ENCODE peak calls at places on chromosomes 6 and 20, in ten cellular contexts. One of them, this sample, is unnamed.

GRCh38 chr20:23475395-23475794 is 15.5 kb upstream of the CST8 start:
- DNase-seq in mucosa of descending colon: no peak
- DNase-seq in BE2C: no peak
- DNase-seq in GM10248: no peak
- DNase-seq in RWPE2: no peak
- DNase-seq in dorsolateral prefrontal cortex: no peak
- DNase-seq in fibroblast of lung: no peak
- DNase-seq in B cell: no peak
- DNase-seq in tibial artery: no peak
- DNase-seq in endothelial cell: no peak
- DNase-seq in this sample: no peak

GRCh38 chr6:108518714-108519576 is 41.8 kb upstream of the FOXO3 start:
- DNase-seq in mucosa of descending colon: no peak
- DNase-seq in BE2C: peak
- DNase-seq in GM10248: no peak
- DNase-seq in RWPE2: no peak
- DNase-seq in dorsolateral prefrontal cortex: no peak
- DNase-seq in fibroblast of lung: peak
- DNase-seq in B cell: no peak
- DNase-seq in tibial artery: no peak
- DNase-seq in endothelial cell: peak
- DNase-seq in this sample: peak

GRCh38 chr6:77463308-77463880 is at the start of gene HTR1B:
- DNase-seq in mucosa of descending colon: peak
- DNase-seq in BE2C: no peak
- DNase-seq in GM10248: peak
- DNase-seq in RWPE2: no peak
- DNase-seq in dorsolateral prefrontal cortex: no peak
- DNase-seq in fibroblast of lung: no peak
- DNase-seq in B cell: no peak
- DNase-seq in tibial artery: peak
- DNase-seq in endothelial cell: peak
- DNase-seq in this sample: no peak

GRCh38 chr6:169915769-169916550 is 164.5 kb downstream of the ERMARD start:
- DNase-seq in mucosa of descending colon: no peak
- DNase-seq in BE2C: no peak
- DNase-seq in GM10248: no peak
- DNase-seq in RWPE2: no peak
- DNase-seq in dorsolateral prefrontal cortex: no peak
- DNase-seq in fibroblast of lung: no peak
- DNase-seq in B cell: no peak
- DNase-seq in tibial artery: no peak
- DNase-seq in endothelial cell: no peak
- DNase-seq in this sample: no peak

GRCh38 chr6:170052991-170053821 is 237.7 kb downstream of the DLL1 start:
- DNase-seq in mucosa of descending colon: peak
- DNase-seq in BE2C: no peak
- DNase-seq in GM10248: no peak
- DNase-seq in RWPE2: peak
- DNase-seq in dorsolateral prefrontal cortex: peak
- DNase-seq in fibroblast of lung: no peak
- DNase-seq in B cell: no peak
- DNase-seq in tibial artery: peak
- DNase-seq in endothelial cell: no peak
- DNase-seq in this sample: no peak

GRCh38 chr20:17344775-17345174 is 117.9 kb downstream of the PCSK2 start:
- DNase-seq in mucosa of descending colon: no peak
- DNase-seq in BE2C: no peak
- DNase-seq in GM10248: no peak
- DNase-seq in RWPE2: no peak
- DNase-seq in dorsolateral prefrontal cortex: no peak
- DNase-seq in fibroblast of lung: no peak
- DNase-seq in B cell: no peak
- DNase-seq in tibial artery: no peak
- DNase-seq in endothelial cell: no peak
- DNase-seq in this sample: no peak

GRCh38 chr6:1538348-1538747 is 71.4 kb upstream of the FOXC1 start:
- DNase-seq in mucosa of descending colon: no peak
- DNase-seq in BE2C: no peak
- DNase-seq in GM10248: no peak
- DNase-seq in RWPE2: no peak
- DNase-seq in dorsolateral prefrontal cortex: no peak
- DNase-seq in fibroblast of lung: no peak
- DNase-seq in B cell: no peak
- DNase-seq in tibial artery: no peak
- DNase-seq in endothelial cell: no peak
- DNase-seq in this sample: no peak

GRCh38 chr6:168724033-168724432 is 283.0 kb downstream of the SMOC2 start:
- DNase-seq in mucosa of descending colon: no peak
- DNase-seq in BE2C: no peak
- DNase-seq in GM10248: no peak
- DNase-seq in RWPE2: no peak
- DNase-seq in dorsolateral prefrontal cortex: no peak
- DNase-seq in fibroblast of lung: no peak
- DNase-seq in B cell: no peak
- DNase-seq in tibial artery: no peak
- DNase-seq in endothelial cell: no peak
- DNase-seq in this sample: no peak

GRCh38 chr6:38701551-38701950 is 1.4 kb downstream of the GLO1 start:
- DNase-seq in mucosa of descending colon: no peak
- DNase-seq in BE2C: no peak
- DNase-seq in GM10248: no peak
- DNase-seq in RWPE2: no peak
- DNase-seq in dorsolateral prefrontal cortex: no peak
- DNase-seq in fibroblast of lung: no peak
- DNase-seq in B cell: no peak
- DNase-seq in tibial artery: no peak
- DNase-seq in endothelial cell: no peak
- DNase-seq in this sample: no peak

GRCh38 chr20:11103866-11104265 is 430.1 kb upstream of the JAG1 start:
- DNase-seq in mucosa of descending colon: no peak
- DNase-seq in BE2C: no peak
- DNase-seq in GM10248: no peak
- DNase-seq in RWPE2: no peak
- DNase-seq in dorsolateral prefrontal cortex: no peak
- DNase-seq in fibroblast of lung: peak
- DNase-seq in B cell: no peak
- DNase-seq in tibial artery: no peak
- DNase-seq in endothelial cell: no peak
- DNase-seq in this sample: no peak

GRCh38 chr6:167794386-167795157 is 32.1 kb upstream of the AFDN start:
- DNase-seq in mucosa of descending colon: no peak
- DNase-seq in BE2C: no peak
- DNase-seq in GM10248: no peak
- DNase-seq in RWPE2: no peak
- DNase-seq in dorsolateral prefrontal cortex: no peak
- DNase-seq in fibroblast of lung: no peak
- DNase-seq in B cell: no peak
- DNase-seq in tibial artery: no peak
- DNase-seq in endothelial cell: no peak
- DNase-seq in this sample: no peak

GRCh38 chr6:158799051-158799792 is 19.9 kb downstream of the EZR start:
- DNase-seq in mucosa of descending colon: no peak
- DNase-seq in BE2C: peak
- DNase-seq in GM10248: no peak
- DNase-seq in RWPE2: no peak
- DNase-seq in dorsolateral prefrontal cortex: no peak
- DNase-seq in fibroblast of lung: peak
- DNase-seq in B cell: no peak
- DNase-seq in tibial artery: no peak
- DNase-seq in endothelial cell: no peak
- DNase-seq in this sample: no peak

GRCh38 chr6:88477411-88477810 is 311.3 kb upstream of the CNR1 start:
- DNase-seq in mucosa of descending colon: no peak
- DNase-seq in BE2C: no peak
- DNase-seq in GM10248: no peak
- DNase-seq in RWPE2: no peak
- DNase-seq in dorsolateral prefrontal cortex: no peak
- DNase-seq in fibroblast of lung: no peak
- DNase-seq in B cell: no peak
- DNase-seq in tibial artery: no peak
- DNase-seq in endothelial cell: no peak
- DNase-seq in this sample: no peak
- TF ChIP-seq CTCF in mucosa of descending colon: no peak
- TF ChIP-seq CTCF in BE2C: no peak
- TF ChIP-seq CTCF in GM10248: no peak
- TF ChIP-seq CTCF in RWPE2: peak
- TF ChIP-seq CTCF in dorsolateral prefrontal cortex: no peak
- TF ChIP-seq CTCF in fibroblast of lung: no peak
- TF ChIP-seq CTCF in B cell: no peak
- TF ChIP-seq CTCF in tibial artery: no peak
- TF ChIP-seq CTCF in endothelial cell: no peak
- TF ChIP-seq CTCF in this sample: no peak

GRCh38 chr6:29653452-29654038 is 3.3 kb upstream of the MOG start:
- DNase-seq in mucosa of descending colon: no peak
- DNase-seq in BE2C: peak
- DNase-seq in GM10248: peak
- DNase-seq in RWPE2: no peak
- DNase-seq in dorsolateral prefrontal cortex: no peak
- DNase-seq in fibroblast of lung: peak
- DNase-seq in B cell: peak
- DNase-seq in tibial artery: no peak
- DNase-seq in endothelial cell: peak
- DNase-seq in this sample: peak
- TF ChIP-seq CTCF in mucosa of descending colon: peak
- TF ChIP-seq CTCF in BE2C: peak
- TF ChIP-seq CTCF in GM10248: peak
- TF ChIP-seq CTCF in RWPE2: peak
- TF ChIP-seq CTCF in dorsolateral prefrontal cortex: peak
- TF ChIP-seq CTCF in fibroblast of lung: peak
- TF ChIP-seq CTCF in B cell: peak
- TF ChIP-seq CTCF in tibial artery: peak
- TF ChIP-seq CTCF in endothelial cell: peak
- TF ChIP-seq CTCF in this sample: peak

GRCh38 chr20:61885759-61886715 is 179.6 kb downstream of the TAF4 start:
- DNase-seq in mucosa of descending colon: peak
- DNase-seq in BE2C: no peak
- DNase-seq in GM10248: no peak
- DNase-seq in RWPE2: no peak
- DNase-seq in dorsolateral prefrontal cortex: no peak
- DNase-seq in fibroblast of lung: no peak
- DNase-seq in B cell: no peak
- DNase-seq in tibial artery: no peak
- DNase-seq in endothelial cell: no peak
- DNase-seq in this sample: no peak

GRCh38 chr20:61883867-61884393 is 181.8 kb downstream of the TAF4 start:
- DNase-seq in mucosa of descending colon: no peak
- DNase-seq in BE2C: no peak
- DNase-seq in GM10248: no peak
- DNase-seq in RWPE2: no peak
- DNase-seq in dorsolateral prefrontal cortex: no peak
- DNase-seq in fibroblast of lung: no peak
- DNase-seq in B cell: no peak
- DNase-seq in tibial artery: no peak
- DNase-seq in endothelial cell: no peak
- DNase-seq in this sample: no peak

GRCh38 chr20:61882716-61883615 is 182.7 kb downstream of the TAF4 start:
- DNase-seq in mucosa of descending colon: peak
- DNase-seq in BE2C: no peak
- DNase-seq in GM10248: no peak
- DNase-seq in RWPE2: no peak
- DNase-seq in dorsolateral prefrontal cortex: no peak
- DNase-seq in fibroblast of lung: no peak
- DNase-seq in B cell: no peak
- DNase-seq in tibial artery: no peak
- DNase-seq in endothelial cell: no peak
- DNase-seq in this sample: no peak

GRCh38 chr20:61886721-61887658 is 178.7 kb downstream of the TAF4 start:
- DNase-seq in mucosa of descending colon: peak
- DNase-seq in BE2C: peak
- DNase-seq in GM10248: peak
- DNase-seq in RWPE2: no peak
- DNase-seq in dorsolateral prefrontal cortex: peak
- DNase-seq in fibroblast of lung: peak
- DNase-seq in B cell: peak
- DNase-seq in tibial artery: no peak
- DNase-seq in endothelial cell: peak
- DNase-seq in this sample: peak

DNA sequence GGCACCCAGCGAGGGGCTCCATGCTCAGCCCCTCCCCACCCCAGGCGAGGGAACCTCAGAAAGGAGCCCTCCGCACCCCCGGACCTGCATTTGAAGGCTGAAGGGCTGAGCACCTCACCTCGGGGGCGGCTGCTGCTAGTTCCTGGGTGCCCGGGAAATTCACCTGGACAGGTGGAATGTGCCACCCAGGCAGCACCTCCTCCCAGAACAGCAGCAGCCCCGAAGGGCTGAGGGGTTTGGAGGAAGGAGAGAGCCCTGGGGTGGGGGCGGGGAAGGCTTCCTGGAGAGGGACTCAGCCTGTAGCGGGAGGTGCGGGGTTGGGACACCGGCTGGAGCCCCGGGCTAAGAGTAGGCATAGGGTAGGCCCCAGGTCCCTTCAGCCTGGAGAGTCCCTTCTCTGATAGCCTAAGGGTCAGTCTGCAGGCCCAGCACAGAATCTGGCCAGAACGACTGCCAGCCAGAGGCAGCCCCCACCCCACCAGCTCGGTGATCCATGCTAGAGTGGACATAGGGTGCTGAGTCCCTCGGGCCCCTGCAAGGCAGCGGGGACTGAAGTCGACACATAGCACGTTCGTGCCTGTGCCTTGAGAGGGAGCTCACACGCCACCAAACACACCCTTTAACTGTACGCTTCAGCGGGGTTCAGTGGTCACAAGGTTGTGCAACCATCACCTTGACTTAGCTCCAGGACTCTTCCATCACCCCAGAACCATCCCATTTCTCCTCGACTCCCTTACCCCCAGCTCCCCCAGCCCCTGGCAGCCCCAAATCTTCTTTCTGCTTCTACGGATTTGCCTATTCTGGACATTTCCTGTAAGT is 180.9 kb downstream of the TAF4 start:
- DNase-seq in mucosa of descending colon: no peak
- DNase-seq in BE2C: no peak
- DNase-seq in GM10248: no peak
- DNase-seq in RWPE2: no peak
- DNase-seq in dorsolateral prefrontal cortex: no peak
- DNase-seq in fibroblast of lung: no peak
- DNase-seq in B cell: no peak
- DNase-seq in tibial artery: no peak
- DNase-seq in endothelial cell: no peak
- DNase-seq in this sample: no peak
- TF ChIP-seq CTCF in mucosa of descending colon: no peak
- TF ChIP-seq CTCF in BE2C: no peak
- TF ChIP-seq CTCF in GM10248: no peak
- TF ChIP-seq CTCF in RWPE2: no peak
- TF ChIP-seq CTCF in dorsolateral prefrontal cortex: no peak
- TF ChIP-seq CTCF in fibroblast of lung: no peak
- TF ChIP-seq CTCF in B cell: no peak
- TF ChIP-seq CTCF in tibial artery: no peak
- TF ChIP-seq CTCF in endothelial cell: no peak
- TF ChIP-seq CTCF in this sample: no peak

DNA sequence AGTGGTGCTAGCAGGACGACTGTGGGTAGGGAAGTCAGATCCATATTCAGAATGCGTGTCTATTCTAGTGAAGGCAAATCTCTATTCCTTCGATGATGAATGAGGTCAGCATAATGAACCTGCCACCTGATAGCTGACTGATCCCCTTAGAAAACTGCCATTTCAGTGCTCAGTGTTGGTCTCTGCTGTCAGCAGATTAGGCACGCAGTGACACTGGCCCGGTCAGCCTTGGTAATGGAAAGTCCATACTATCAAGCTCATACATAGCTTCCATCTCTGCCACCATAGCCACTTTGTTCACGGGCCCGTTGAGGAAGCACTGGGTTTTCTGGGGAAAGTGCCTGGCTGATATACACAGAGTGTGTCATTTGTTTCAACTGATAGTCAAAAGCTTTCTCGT is 54.0 kb downstream of the C6orf52 start:
- DNase-seq in mucosa of descending colon: no peak
- DNase-seq in BE2C: no peak
- DNase-seq in GM10248: no peak
- DNase-seq in RWPE2: no peak
- DNase-seq in dorsolateral prefrontal cortex: no peak
- DNase-seq in fibroblast of lung: no peak
- DNase-seq in B cell: no peak
- DNase-seq in tibial artery: no peak
- DNase-seq in endothelial cell: no peak
- DNase-seq in this sample: no peak
- TF ChIP-seq CTCF in mucosa of descending colon: no peak
- TF ChIP-seq CTCF in BE2C: no peak
- TF ChIP-seq CTCF in GM10248: no peak
- TF ChIP-seq CTCF in RWPE2: no peak
- TF ChIP-seq CTCF in dorsolateral prefrontal cortex: no peak
- TF ChIP-seq CTCF in fibroblast of lung: no peak
- TF ChIP-seq CTCF in B cell: no peak
- TF ChIP-seq CTCF in tibial artery: no peak
- TF ChIP-seq CTCF in endothelial cell: no peak
- TF ChIP-seq CTCF in this sample: no peak

This sample was measured in activated CD8-positive, alpha-beta T cell treated with anti-CD3 and anti-CD28 coated beads for 36 hours.